ENCODE peak calls at places on chromosomes 12 and 14, in four cellular contexts. J, T, K and G are unnamed samples.

GRCh38 chr12:1927751-1928351 is 9.4 kb upstream of the CACNA2D4 start:
- DNase-seq in J (no peak), T (no peak), K (no peak), G (no peak)

GRCh38 chr14:57749267-57749666 is 116.6 kb downstream of the SLC35F4 start:
- DNase-seq in J (no peak), T (no peak), K (no peak), G (no peak)

GRCh38 chr12:132114667-132115066 is 29.5 kb downstream of the DDX51 start:
- DNase-seq in J (no peak), T (no peak), K (no peak), G (no peak)

GRCh38 chr14:26709019-26709418 is 111.2 kb upstream of the NOVA1 start:
- DNase-seq in J (no peak), T (no peak), K (no peak), G (no peak)

GRCh38 chr12:132257955-132258490 is 71.4 kb downstream of the GALNT9 start:
- DNase-seq in J (no peak), T (no peak), K (no peak), G (no peak)

GRCh38 chr12:2289525-2289924 is 236.7 kb downstream of the CACNA1C start:
- DNase-seq in J (no peak), T (no peak), K (no peak), G (no peak)

GRCh38 chr14:60252630-60253029 is 3.6 kb downstream of the PPM1A start:
- DNase-seq in J (no peak), T (no peak), K (no peak), G (no peak)

GRCh38 chr12:29234965-29235364 is 85.9 kb downstream of the FAR2 start:
- DNase-seq in J (no peak), T (no peak), K (no peak), G (no peak)

GRCh38 chr14:105477659-105478623 is 3.3 kb downstream of the CRIP2 start:
- DNase-seq in J (no peak), T (no peak), K (peak; percentile 53), G (no peak)

GRCh38 chr12:116423053-116423452 is 136.1 kb upstream of the MAP1LC3B2 start:
- DNase-seq in J (no peak), T (no peak), K (no peak), G (no peak)

GRCh38 chr14:55807992-55808391 is 228.0 kb downstream of the KTN1 start:
- DNase-seq in J (no peak), T (no peak), K (no peak), G (no peak)

GRCh38 chr12:115308918-115309317 is 624.9 kb upstream of the TBX3 start:
- DNase-seq in J (no peak), T (no peak), K (no peak), G (no peak)

GRCh38 chr12:15152864-15153263 is 68.4 kb downstream of the RERG start:
- DNase-seq in J (no peak), T (no peak), K (no peak), G (no peak)

GRCh38 chr12:75446857-75447256 is 33.7 kb upstream of the GLIPR1 start:
- DNase-seq in J (no peak), T (no peak), K (no peak), G (no peak)

DNA sequence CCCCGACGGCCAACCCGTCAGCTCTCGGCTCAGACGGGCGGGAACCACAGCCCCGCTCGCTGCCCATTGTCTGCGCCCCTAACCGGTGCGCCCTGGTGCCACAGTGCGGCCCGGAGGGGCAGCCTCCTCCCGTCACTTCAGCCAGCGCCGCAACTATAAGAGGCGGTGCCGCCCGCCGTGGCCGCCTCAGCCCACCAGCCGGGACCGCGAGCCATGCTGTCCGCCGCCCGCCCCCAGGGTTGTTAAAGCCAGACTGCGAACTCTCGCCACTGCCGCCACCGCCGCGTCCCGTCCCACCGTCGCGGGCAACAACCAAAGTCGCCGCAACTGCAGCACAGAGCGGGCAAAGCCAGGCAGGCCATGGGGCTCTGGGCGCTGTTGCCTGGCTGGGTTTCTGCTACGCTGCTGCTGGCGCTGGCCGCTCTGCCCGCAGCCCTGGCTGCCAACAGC is at the start of gene WNT1:
- DNase-seq in J (no peak), T (no peak), K (no peak), G (no peak)
- TF ChIP-seq EZH2 in J (no peak), T (peak; percentile 94), K (no peak), G (no peak)

GRCh38 chr12:6828671-6829531 is 694 bp downstream of the P3H3 start:
- DNase-seq in J (no peak), T (no peak), K (peak; percentile 51), G (no peak)

GRCh38 chr12:6826734-6827436 is 1.3 kb upstream of the P3H3 start:
- DNase-seq in J (no peak), T (no peak), K (no peak), G (no peak)

GRCh38 chr12:6829532-6830220 is 1.5 kb downstream of the P3H3 start:
- DNase-seq in J (peak; percentile 66), T (no peak), K (peak; percentile 35), G (peak; percentile 63)

GRCh38 chr12:6827437-6827894 is 741 bp upstream of the P3H3 start:
- DNase-seq in J (peak; percentile 67), T (no peak), K (peak; percentile 79), G (peak; percentile 69)

DNA sequence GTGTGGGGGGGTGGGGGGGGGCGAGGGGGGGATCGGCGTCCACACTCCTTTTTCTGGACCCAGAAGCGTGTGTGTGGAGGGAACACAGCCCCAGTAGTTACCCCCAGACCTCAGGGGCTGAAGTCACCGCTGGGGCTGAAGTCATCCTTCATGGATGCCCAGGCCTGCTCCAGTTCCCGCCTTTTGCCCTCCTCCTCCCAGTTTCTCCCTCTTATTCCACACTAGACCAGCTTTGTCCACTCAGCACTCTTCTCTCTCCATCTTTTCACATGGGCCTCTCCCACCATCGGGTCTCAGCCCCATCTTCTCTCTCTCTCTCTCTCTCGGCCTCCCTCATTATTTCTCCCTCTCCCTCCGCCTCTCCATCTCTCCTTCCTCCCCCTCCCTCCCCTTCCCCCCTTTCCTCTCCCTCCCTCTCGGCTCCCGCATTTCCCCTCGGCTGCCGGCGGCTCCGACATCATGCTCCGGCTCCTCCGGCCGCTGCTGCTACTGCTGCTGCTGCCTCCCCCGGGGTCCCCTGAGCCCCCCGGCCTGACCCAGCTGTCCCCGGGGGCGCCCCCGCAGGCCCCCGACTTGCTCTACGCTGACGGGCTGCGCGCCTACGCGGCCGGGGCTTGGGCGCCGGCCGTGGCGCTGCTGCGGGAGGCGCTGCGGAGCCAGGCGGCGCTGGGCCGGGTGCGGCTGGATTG is at the start of gene P3H3:
- DNase-seq in J (peak; percentile 23), T (no peak), K (peak; percentile 53), G (no peak)
- TF ChIP-seq MAX in J (no peak), T (peak; percentile 18), K (no peak), G (no peak)

GRCh38 chr14:100147691-100148464 is 11.6 kb downstream of the DEGS2 start:
- DNase-seq in J (no peak), T (no peak), K (no peak), G (no peak)

GRCh38 chr14:100147181-100147631 is 12.2 kb downstream of the DEGS2 start:
- DNase-seq in J (no peak), T (no peak), K (no peak), G (no peak)

GRCh38 chr14:100144996-100145646 is 14.3 kb downstream of the DEGS2 start:
- DNase-seq in J (peak; percentile 82), T (no peak), K (no peak), G (no peak)

GRCh38 chr14:100145682-100146464 is 13.6 kb downstream of the DEGS2 start:
- DNase-seq in J (no peak), T (no peak), K (no peak), G (no peak)

GRCh38 chr14:100146548-100147091 is 12.8 kb downstream of the DEGS2 start:
- DNase-seq in J (no peak), T (no peak), K (no peak), G (no peak)
- TF ChIP-seq FOSL1 in J (no peak), T (no peak), K (no peak), G (no peak)

GRCh38 chr14:64818151-64818550 is 61.6 kb downstream of the SPTB start:
- DNase-seq in J (no peak), T (no peak), K (no peak), G (no peak)
- TF ChIP-seq EZH2 in J (no peak), T (no peak), K (no peak), G (no peak)

DNA sequence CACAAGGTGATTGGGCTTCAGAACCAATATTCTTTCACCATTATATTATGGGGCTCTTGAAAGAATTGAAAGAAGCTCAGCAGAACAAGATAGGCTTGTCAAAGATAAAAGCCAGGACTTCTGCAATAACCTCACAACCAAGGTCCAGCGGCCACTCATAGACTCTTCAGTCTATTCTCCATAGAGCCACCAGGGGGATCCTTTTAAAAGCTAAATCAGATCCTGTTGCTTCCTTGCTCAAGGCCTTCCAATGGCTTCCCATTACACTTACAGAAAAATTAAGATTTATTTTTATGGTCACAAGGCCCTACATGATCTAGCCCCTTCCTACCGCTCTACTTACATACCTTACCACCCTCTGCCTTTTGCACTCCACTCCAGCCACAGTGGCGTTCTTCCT is 169.6 kb downstream of the C12orf42 start:
- DNase-seq in J (peak; percentile 20), T (no peak), K (no peak), G (peak; percentile 18)
- TF ChIP-seq MAX in J (no peak), T (no peak), K (no peak), G (no peak)

DNA sequence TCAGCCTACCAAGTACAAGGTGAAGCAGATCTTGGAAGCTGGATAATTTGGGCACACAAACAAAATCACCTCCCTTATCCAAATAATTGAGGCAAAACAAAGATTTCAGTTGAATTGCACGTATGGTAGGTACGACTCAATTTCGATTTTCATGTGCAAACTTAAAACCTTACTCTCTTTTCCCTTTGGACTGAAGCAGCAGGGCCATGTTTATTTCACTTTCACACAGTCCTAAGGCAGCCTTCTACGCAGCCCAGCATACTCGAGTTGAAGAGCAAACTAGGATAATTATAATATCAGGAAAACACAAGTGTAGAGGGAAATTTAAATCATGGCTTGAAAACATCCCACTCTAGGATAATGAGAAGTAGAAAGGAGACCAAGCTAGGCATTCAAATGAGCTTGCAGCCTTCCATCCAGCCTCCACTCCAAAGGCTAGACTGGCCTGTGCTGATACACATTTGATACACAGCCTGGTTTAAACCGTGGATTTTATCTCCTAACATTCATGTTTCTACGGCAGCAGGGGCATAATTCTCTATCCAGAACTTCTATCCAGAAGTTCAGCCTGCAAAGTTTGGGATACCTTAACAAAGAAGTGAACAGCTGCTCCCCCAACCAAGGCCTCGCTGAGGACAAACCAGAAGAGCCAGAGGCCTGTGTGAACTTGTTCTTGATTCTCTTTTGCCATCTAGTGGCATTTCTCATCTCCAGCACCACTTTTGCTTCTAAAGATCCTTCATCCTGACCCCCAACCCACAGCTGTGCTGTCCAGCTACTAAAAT is 2.4 kb upstream of the RNASE7 start:
- DNase-seq in J (peak; percentile 85), T (no peak), K (peak; percentile 64), G (peak; percentile 41)
- TF ChIP-seq FOSL1 in J (no peak), T (no peak), K (no peak), G (no peak)

GRCh38 chr14:35533357-35534129 is 421 bp upstream of the INSM2 start:
- DNase-seq in J (peak; percentile 70), T (no peak), K (peak; percentile 66), G (no peak)
- TF ChIP-seq EZH2 in J (peak; percentile 100), T (peak; percentile 87), K (no peak), G (no peak)

GRCh38 chr14:104195854-104196253 is 57.5 kb downstream of the KIF26A start:
- DNase-seq in J (no peak), T (no peak), K (no peak), G (no peak)
- TF ChIP-seq MAX in J (no peak), T (no peak), K (no peak), G (no peak)

GRCh38 chr14:70013269-70013873 is 134.2 kb downstream of the SMOC1 start:
- DNase-seq in J (peak; percentile 41), T (peak; percentile 34), K (peak; percentile 41), G (peak; percentile 23)
- TF ChIP-seq FOSL1 in J (no peak), T (no peak), K (no peak), G (no peak)